ENCODE peak calls at places on chromosomes 12 and 14, in four cellular contexts. U is body of pancreas, M is AG09319, T is psoas muscle. B is an unnamed sample.
A peak's percentile ranks its signal among the peaks of the same experiment; 100 is the strongest.

GRCh38 chr12:106978035-106978800 is 8.7 kb downstream of the MTERF2 start:
- DNase-seq in U (peak; percentile 73), M (no peak), T (peak; percentile 62), B (no peak)

GRCh38 chr12:12986775-12987332 is 13.2 kb downstream of the HEBP1 start:
- DNase-seq in U (no peak), M (no peak), T (no peak), B (no peak)

GRCh38 chr12:121065345-121065744 is 26.3 kb upstream of the OASL start:
- DNase-seq in U (no peak), M (no peak), T (no peak), B (no peak)

GRCh38 chr12:88944403-88944802 is 364.1 kb upstream of the KITLG start:
- DNase-seq in U (no peak), M (no peak), T (no peak), B (no peak)

GRCh38 chr14:67392728-67393314 is 19.1 kb downstream of the PLEK2 start:
- DNase-seq in U (no peak), M (no peak), T (no peak), B (no peak)

GRCh38 chr14:71142375-71143038 is 235.2 kb downstream of the PCNX1 start:
- DNase-seq in U (no peak), M (peak; percentile 61), T (no peak), B (no peak)

GRCh38 chr12:123942277-123942653 is 30.4 kb downstream of the CCDC92 start:
- DNase-seq in U (no peak), M (peak; percentile 46), T (no peak), B (no peak)

GRCh38 chr12:66409195-66409871 is 107.0 kb downstream of the HELB start:
- DNase-seq in U (no peak), M (peak; percentile 37), T (no peak), B (peak; percentile 53)

GRCh38 chr14:22569749-22570131 is 19.3 kb downstream of the DAD1 start:
- DNase-seq in U (no peak), M (no peak), T (no peak), B (no peak)

GRCh38 chr14:68157971-68158371 is 338.4 kb downstream of the RAD51B start:
- DNase-seq in U (no peak), M (peak; percentile 58), T (no peak), B (no peak)

GRCh38 chr14:91872011-91872476 is 4.7 kb upstream of the TC2N start:
- DNase-seq in U (peak; percentile 88), M (no peak), T (no peak), B (peak; percentile 74)

GRCh38 chr12:98752726-98753125 is 107.6 kb downstream of the APAF1 start:
- DNase-seq in U (no peak), M (no peak), T (no peak), B (no peak)

GRCh38 chr14:24965934-24966593 is 83.9 kb downstream of the STXBP6 start:
- DNase-seq in U (peak; percentile 63), M (peak; percentile 28), T (no peak), B (peak; percentile 20)

GRCh38 chr14:77485901-77486678 is 12.5 kb downstream of the ISM2 start:
- DNase-seq in U (no peak), M (no peak), T (no peak), B (no peak)

GRCh38 chr12:106139422-106140141 is 828 bp upstream of the NUAK1 start:
- DNase-seq in U (peak; percentile 90), M (no peak), T (peak; percentile 94), B (peak; percentile 95)

GRCh38 chr12:121974026-121974985 is 47.4 kb upstream of the BCL7A start:
- DNase-seq in U (no peak), M (no peak), T (no peak), B (no peak)

GRCh38 chr14:79511146-79511545 is 700.2 kb downstream of the DIO2 start:
- DNase-seq in U (no peak), M (no peak), T (no peak), B (no peak)

GRCh38 chr12:27869567-27869966 is 89.5 kb upstream of the MANSC4 start:
- DNase-seq in U (no peak), M (no peak), T (no peak), B (no peak)

GRCh38 chr14:62143235-62143634 is 381.0 kb downstream of the SNAPC1 start:
- DNase-seq in U (no peak), M (no peak), T (no peak), B (no peak)

GRCh38 chr12:70648831-70649230 is 11.6 kb upstream of the PTPRB start:
- DNase-seq in U (no peak), M (no peak), T (no peak), B (no peak)

GRCh38 chr14:61148742-61149350 is 132.3 kb downstream of the TMEM30B start:
- DNase-seq in U (no peak), M (no peak), T (no peak), B (no peak)

GRCh38 chr14:103258211-103258610 is 75.8 kb upstream of the EIF5 start:
- DNase-seq in U (no peak), M (no peak), T (no peak), B (no peak)

GRCh38 chr14:53696217-53696965 is 260.2 kb downstream of the BMP4 start:
- DNase-seq in U (no peak), M (no peak), T (no peak), B (no peak)

GRCh38 chr14:90775441-90775840 is 40.8 kb downstream of the TTC7B start:
- DNase-seq in U (no peak), M (no peak), T (no peak), B (no peak)
- TF ChIP-seq CTCF in U (no peak), M (no peak), T (no peak), B (no peak)

GRCh38 chr14:38618514-38618913 is 362.6 kb upstream of the CLEC14A start:
- DNase-seq in U (no peak), M (no peak), T (no peak), B (no peak)
- TF ChIP-seq CTCF in U (no peak), M (no peak), T (no peak), B (no peak)

DNA sequence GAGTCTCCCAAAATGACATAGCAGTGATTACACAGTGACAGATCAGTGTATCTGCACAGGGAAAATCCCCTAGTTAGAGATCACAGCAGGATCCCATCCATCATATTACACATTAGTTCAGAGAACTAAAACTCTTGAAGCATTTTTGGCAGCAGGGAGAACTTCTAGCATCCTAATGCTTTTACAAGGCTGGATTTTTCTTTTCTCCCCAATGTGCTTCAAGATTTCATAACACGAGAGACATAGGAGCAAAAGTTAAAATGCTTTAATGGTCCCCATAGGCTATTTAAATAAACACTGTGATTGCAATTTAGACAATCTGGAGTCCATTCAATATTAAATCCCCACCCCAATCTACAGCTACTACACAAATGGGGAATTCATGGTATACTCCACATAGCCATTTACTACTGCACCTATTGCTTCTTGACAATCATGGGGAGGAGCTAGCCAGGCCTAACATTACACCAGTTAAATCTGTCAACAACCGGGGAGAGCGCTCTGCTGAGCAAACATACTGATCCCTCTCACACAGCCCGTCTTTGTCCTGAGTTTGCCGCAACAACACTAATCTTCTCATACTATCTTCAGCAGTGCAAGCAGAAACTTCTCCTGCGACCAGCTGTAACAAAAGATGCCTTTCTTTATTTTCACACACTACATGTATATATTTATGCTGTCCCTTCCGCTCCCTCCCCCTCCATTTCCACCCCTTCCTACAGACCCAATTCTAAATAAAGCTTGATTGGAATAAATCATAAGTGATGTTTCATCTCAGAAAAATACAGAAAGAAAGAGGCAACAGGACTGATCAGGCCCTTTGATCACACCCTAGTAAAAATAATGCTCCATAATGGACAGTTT is 120.3 kb upstream of the SOX5 start:
- DNase-seq in U (no peak), M (no peak), T (no peak), B (no peak)
- TF ChIP-seq CTCF in U (no peak), M (no peak), T (no peak), B (no peak)

DNA sequence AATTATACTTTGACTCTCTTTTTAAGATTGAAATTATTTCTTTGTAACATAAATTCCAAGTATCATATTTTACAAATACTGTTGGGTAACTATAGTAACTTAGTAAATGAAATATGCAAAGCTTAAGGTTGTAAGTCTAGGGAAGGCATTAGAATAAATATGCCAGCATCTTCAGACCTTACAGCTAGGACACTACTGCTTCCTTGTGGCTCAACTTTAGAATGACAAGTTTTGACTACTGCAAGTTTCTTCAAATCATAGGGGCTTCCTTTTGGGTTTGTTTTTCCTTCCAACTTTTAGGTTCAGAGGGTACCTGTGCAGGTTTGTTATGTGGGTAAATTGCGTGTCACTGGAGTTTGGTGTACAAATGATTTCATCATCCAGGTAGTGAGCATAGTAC is 17.7 kb upstream of the ANP32D start:
- DNase-seq in U (no peak), M (no peak), T (no peak), B (no peak)
- TF ChIP-seq CTCF in U (no peak), M (peak; percentile 4), T (peak; percentile 33), B (no peak)

GRCh38 chr14:96304956-96305355 is 48.9 kb downstream of the BDKRB1 start:
- DNase-seq in U (no peak), M (no peak), T (no peak), B (peak; percentile 6)
- TF ChIP-seq CTCF in U (no peak), M (peak; percentile 5), T (no peak), B (no peak)

B was measured in Calu3.